ENCODE peak calls at places on chromosome 17, in four cellular contexts. O, D, M and Y are unnamed samples.

GRCh38 chr17:65415991-65416390 is 145.5 kb downstream of the AXIN2 start:
- DNase-seq in O (no peak), D (no peak), M (no peak), Y (no peak)

GRCh38 chr17:45230787-45231480 is 9.2 kb downstream of the FMNL1 start:
- DNase-seq in O (peak), D (peak), M (no peak), Y (peak)

GRCh38 chr17:61409301-61410099 is 9.9 kb downstream of the TBX2 start:
- DNase-seq in O (peak), D (peak), M (no peak), Y (peak)

GRCh38 chr17:30780343-30780742 is 44.1 kb downstream of the CRLF3 start:
- DNase-seq in O (no peak), D (no peak), M (no peak), Y (no peak)

GRCh38 chr17:65627892-65628622 is 66.6 kb upstream of the AXIN2 start:
- DNase-seq in O (peak), D (peak), M (no peak), Y (peak)

GRCh38 chr17:57989011-57989345 is 924 bp upstream of the VEZF1 start:
- DNase-seq in O (peak), D (peak), M (no peak), Y (peak)

GRCh38 chr17:36641331-36641876 is 40.0 kb downstream of the MRM1 start:
- DNase-seq in O (no peak), D (no peak), M (no peak), Y (no peak)

GRCh38 chr17:12133183-12133582 is 112.5 kb downstream of the MAP2K4 start:
- DNase-seq in O (no peak), D (no peak), M (no peak), Y (no peak)

GRCh38 chr17:76791053-76791980 is 53.4 kb downstream of the MFSD11 start:
- DNase-seq in O (peak), D (peak), M (no peak), Y (peak)

GRCh38 chr17:30113213-30113612 is 3.4 kb upstream of the NSRP1 start:
- DNase-seq in O (peak), D (no peak), M (no peak), Y (peak)

GRCh38 chr17:378068-378467 is 25.5 kb upstream of the RPH3AL start:
- DNase-seq in O (no peak), D (no peak), M (no peak), Y (no peak)

GRCh38 chr17:43517615-43518386 is 28.3 kb downstream of the ETV4 start:
- DNase-seq in O (peak), D (peak), M (peak), Y (no peak)

GRCh38 chr17:48048321-48049140 is at the start of gene NFE2L1:
- DNase-seq in O (peak), D (peak), M (peak), Y (peak)

GRCh38 chr17:52201764-52202571 is 43.5 kb upstream of the CA10 start:
- DNase-seq in O (no peak), D (no peak), M (no peak), Y (no peak)

GRCh38 chr17:16283705-16284104 is 66.7 kb downstream of the PIGL start:
- DNase-seq in O (peak), D (peak), M (no peak), Y (peak)

GRCh38 chr17:67500677-67501300 is 123.7 kb downstream of the PITPNC1 start:
- DNase-seq in O (no peak), D (no peak), M (no peak), Y (no peak)

GRCh38 chr17:49707246-49707607 is 537 bp downstream of the SLC35B1 start:
- DNase-seq in O (peak), D (no peak), M (no peak), Y (no peak)

GRCh38 chr17:79997004-79997673 is 38.5 kb downstream of the TBC1D16 start:
- DNase-seq in O (no peak), D (no peak), M (no peak), Y (no peak)

GRCh38 chr17:75288784-75289121 is 480 bp downstream of the SLC25A19 start:
- DNase-seq in O (no peak), D (no peak), M (no peak), Y (peak)

GRCh38 chr17:3505008-3505407 is 29.2 kb downstream of the ASPA start:
- DNase-seq in O (no peak), D (no peak), M (no peak), Y (no peak)

GRCh38 chr17:45775576-45776011 is 8.5 kb upstream of the CRHR1 start:
- DNase-seq in O (no peak), D (no peak), M (no peak), Y (no peak)

DNA sequence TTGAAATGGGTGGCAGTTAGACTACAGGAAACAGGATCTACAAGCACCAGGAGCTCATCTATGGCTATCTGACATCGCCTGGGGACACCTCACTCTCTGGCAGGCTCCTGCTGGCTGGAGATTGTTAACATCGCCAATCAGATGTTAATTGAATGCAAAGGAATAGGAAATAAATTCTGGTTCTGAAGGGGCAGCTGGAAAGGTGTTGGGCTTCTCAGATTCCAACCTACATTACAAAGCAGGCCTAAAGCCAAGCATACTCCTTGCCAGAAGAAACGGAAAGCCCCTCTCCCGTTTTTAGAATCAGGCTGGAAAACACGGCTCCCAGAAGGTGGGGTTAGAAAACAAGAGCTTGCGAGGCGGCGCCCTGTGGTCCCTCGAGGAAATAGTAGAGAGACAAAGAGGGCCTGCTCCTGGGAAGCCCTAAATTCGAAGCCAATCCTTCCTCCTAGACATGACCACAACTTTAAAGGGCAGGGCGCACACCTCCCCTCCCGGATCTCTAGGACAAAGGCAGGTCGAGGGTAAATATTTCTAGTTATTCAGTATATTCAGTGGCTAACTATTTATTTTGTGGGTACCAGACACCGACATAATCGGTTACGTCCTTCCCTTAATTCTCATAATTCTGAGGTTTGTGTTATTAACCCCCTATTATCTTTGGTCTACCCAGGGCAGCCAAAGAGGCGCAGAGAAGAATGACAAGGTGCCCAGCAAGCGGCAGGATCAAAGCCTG is 763 bp upstream of the TOM1L1 start:
- DNase-seq in O (no peak), D (no peak), M (no peak), Y (no peak)
- H3K4me3 ChIP-seq in O (peak), D (peak), M (peak), Y (peak)

DNA sequence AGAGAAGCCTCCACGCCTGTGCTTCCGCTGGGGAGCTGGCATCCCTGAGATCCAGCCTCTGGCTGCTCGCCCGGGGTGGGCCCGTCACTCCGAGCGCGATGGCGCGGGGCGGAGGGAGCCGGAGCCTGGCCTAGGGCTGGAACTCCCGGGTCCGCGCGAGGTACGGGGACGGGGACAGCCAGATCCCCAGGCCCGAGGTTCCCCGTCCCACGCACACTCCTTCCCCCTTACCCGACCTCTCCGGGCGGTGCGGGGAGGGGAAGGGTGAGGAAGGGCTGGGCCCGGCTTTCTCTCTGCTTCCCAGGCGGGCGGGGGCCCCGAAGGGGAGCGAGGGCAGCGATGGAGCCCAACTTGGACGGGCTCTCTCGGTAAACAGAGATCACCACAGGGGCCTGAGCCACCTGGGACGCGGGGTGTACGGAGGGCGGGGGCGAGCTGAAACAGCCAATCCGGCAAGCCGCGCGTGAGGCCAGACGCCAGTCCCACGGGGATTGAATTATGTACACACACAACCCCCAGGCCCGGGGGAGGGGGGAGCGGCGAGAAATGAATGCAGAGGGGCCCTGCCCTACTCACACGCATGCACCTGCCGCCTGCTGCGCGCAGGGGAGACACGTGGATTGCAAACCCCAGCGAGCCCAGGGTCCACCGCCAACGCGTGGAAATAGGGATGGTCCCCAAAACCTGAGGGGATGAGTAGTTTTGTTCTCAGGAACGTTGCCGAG is at the start of gene SLC16A11:
- DNase-seq in O (no peak), D (no peak), M (no peak), Y (no peak)
- H3K4me3 ChIP-seq in O (peak), D (peak), M (peak), Y (peak)

GRCh38 chr17:4949321-4950074 is 1.2 kb upstream of the PFN1 start:
- DNase-seq in O (peak), D (peak), M (no peak), Y (peak)

GRCh38 chr17:4953461-4953961 is 2.6 kb downstream of the ENO3 start:
- DNase-seq in O (no peak), D (peak), M (no peak), Y (no peak)

GRCh38 chr17:4950757-4951204 is at the start of gene ENO3:
- DNase-seq in O (no peak), D (no peak), M (no peak), Y (no peak)

GRCh38 chr17:4950075-4950756 is 703 bp upstream of the ENO3 start:
- DNase-seq in O (no peak), D (no peak), M (no peak), Y (no peak)

GRCh38 chr17:4951486-4951885 is 567 bp downstream of the ENO3 start:
- DNase-seq in O (no peak), D (no peak), M (no peak), Y (no peak)
- H3K4me3 ChIP-seq in O (no peak), D (no peak), M (no peak), Y (no peak)

GRCh38 chr17:42460371-42460770 is 1.7 kb downstream of the ATP6V0A1 start:
- DNase-seq in O (no peak), D (no peak), M (no peak), Y (no peak)
- H3K4me3 ChIP-seq in O (peak), D (peak), M (peak), Y (no peak)

GRCh38 chr17:56595831-56596740 is 2.6 kb downstream of the NOG start:
- DNase-seq in O (no peak), D (no peak), M (no peak), Y (no peak)

GRCh38 chr17:56598471-56598870 is 5.0 kb downstream of the NOG start:
- DNase-seq in O (peak), D (no peak), M (no peak), Y (no peak)

GRCh38 chr17:56599093-56599492 is 5.6 kb downstream of the NOG start:
- DNase-seq in O (no peak), D (no peak), M (no peak), Y (no peak)

GRCh38 chr17:56596741-56597494 is 3.4 kb downstream of the NOG start:
- DNase-seq in O (no peak), D (no peak), M (no peak), Y (no peak)

GRCh38 chr17:56597495-56597990 is 4.0 kb downstream of the NOG start:
- DNase-seq in O (no peak), D (no peak), M (no peak), Y (no peak)
- H3K4me3 ChIP-seq in O (no peak), D (peak), M (peak), Y (no peak)